ENCODE peak calls at places on chromosomes 7 and 10, in eight cellular contexts. P is HCT116, M is body of pancreas, B is A549, J is breast epithelium, O is heart left ventricle, D is sigmoid colon, A is gastrocnemius medialis. I is an unnamed sample.
A peak's percentile ranks its signal among the peaks of the same experiment; 100 is the strongest.

GRCh38 chr7:148944935-148945934 is 61.1 kb upstream of the EZH2 start:
- DNase-seq in P (no peak), M (no peak), B (no peak), J (no peak), O (no peak), D (no peak), A (peak; percentile 20), I (no peak)

GRCh38 chr10:97771055-97771811 is 566 bp downstream of the SFRP5 start:
- DNase-seq in P (no peak), M (peak; percentile 52), B (peak; percentile 43), J (no peak), O (no peak), D (no peak), A (no peak), I (no peak)

GRCh38 chr7:133955208-133955607 is 171.9 kb upstream of the LRGUK start:
- DNase-seq in P (no peak), M (no peak), B (no peak), J (no peak), O (no peak), D (no peak), A (no peak), I (no peak)

GRCh38 chr7:44470080-44470479 is 20.4 kb downstream of the NUDCD3 start:
- DNase-seq in P (no peak), M (no peak), B (no peak), J (no peak), O (no peak), D (no peak), A (no peak), I (no peak)

GRCh38 chr10:132158810-132159209 is 27.9 kb upstream of the DPYSL4 start:
- DNase-seq in P (no peak), M (no peak), B (no peak), J (no peak), O (no peak), D (no peak), A (no peak), I (no peak)

GRCh38 chr10:28730031-28730778 is 52.9 kb downstream of the BAMBI start:
- DNase-seq in P (no peak), M (no peak), B (no peak), J (no peak), O (no peak), D (no peak), A (no peak), I (no peak)

GRCh38 chr10:17562572-17562971 is 54.6 kb downstream of the HACD1 start:
- DNase-seq in P (no peak), M (no peak), B (no peak), J (no peak), O (no peak), D (no peak), A (peak; percentile 58), I (no peak)

GRCh38 chr7:102872460-102872859 is 40.3 kb upstream of the LRRC17 start:
- DNase-seq in P (no peak), M (no peak), B (peak; percentile 30), J (no peak), O (no peak), D (no peak), A (no peak), I (no peak)

GRCh38 chr10:43985941-43986340 is 337.3 kb upstream of the ZNF32 start:
- DNase-seq in P (no peak), M (no peak), B (no peak), J (no peak), O (no peak), D (no peak), A (no peak), I (no peak)

GRCh38 chr10:47245731-47246350 is 54.2 kb upstream of the GDF10 start:
- DNase-seq in P (no peak), M (no peak), B (no peak), J (no peak), O (no peak), D (peak; percentile 19), A (no peak), I (no peak)

GRCh38 chr7:142918901-142919300 is 14.6 kb downstream of the TRPV5 start:
- DNase-seq in P (no peak), M (no peak), B (no peak), J (no peak), O (no peak), D (no peak), A (no peak), I (no peak)

GRCh38 chr7:18402488-18403183 is 92.9 kb upstream of the HDAC9 start:
- DNase-seq in P (no peak), M (no peak), B (no peak), J (no peak), O (no peak), D (no peak), A (no peak), I (no peak)

GRCh38 chr7:99643464-99643863 is 26.7 kb downstream of the ZSCAN25 start:
- DNase-seq in P (no peak), M (no peak), B (no peak), J (no peak), O (no peak), D (no peak), A (no peak), I (no peak)

GRCh38 chr7:157519246-157519645 is 182.4 kb downstream of the DNAJB6 start:
- DNase-seq in P (no peak), M (no peak), B (no peak), J (peak; percentile 20), O (no peak), D (peak; percentile 41), A (no peak), I (no peak)

GRCh38 chr7:139099181-139099947 is 10.2 kb downstream of the ZC3HAV1 start:
- DNase-seq in P (no peak), M (no peak), B (no peak), J (no peak), O (no peak), D (no peak), A (no peak), I (no peak)

GRCh38 chr7:7183061-7183832 is 903 bp downstream of the C1GALT1 start:
- DNase-seq in P (no peak), M (peak; percentile 78), B (peak; percentile 34), J (peak; percentile 56), O (peak; percentile 59), D (peak; percentile 72), A (no peak), I (peak; percentile 84)

GRCh38 chr10:5832946-5833345 is 19.7 kb upstream of the GDI2 start:
- DNase-seq in P (no peak), M (no peak), B (no peak), J (peak; percentile 70), O (no peak), D (peak; percentile 50), A (no peak), I (no peak)

GRCh38 chr10:100625821-100626220 is 90.1 kb downstream of the HIF1AN start:
- DNase-seq in P (no peak), M (no peak), B (no peak), J (no peak), O (no peak), D (no peak), A (no peak), I (no peak)

GRCh38 chr7:97269741-97270140 is 152.2 kb downstream of the SDHAF3 start:
- DNase-seq in P (no peak), M (no peak), B (no peak), J (no peak), O (no peak), D (no peak), A (no peak), I (no peak)

GRCh38 chr10:86210416-86210815 is 156.2 kb downstream of the GRID1 start:
- DNase-seq in P (no peak), M (no peak), B (no peak), J (no peak), O (peak; percentile 4), D (no peak), A (no peak), I (no peak)

GRCh38 chr10:15263657-15264323 is 95.3 kb upstream of the NMT2 start:
- DNase-seq in P (no peak), M (no peak), B (no peak), J (no peak), O (no peak), D (no peak), A (no peak), I (no peak)

GRCh38 chr10:77391605-77392235 is 245.9 kb downstream of the KCNMA1 start:
- DNase-seq in P (peak; percentile 74), M (peak; percentile 81), B (peak; percentile 74), J (peak; percentile 80), O (peak; percentile 66), D (peak; percentile 92), A (peak; percentile 70), I (no peak)

GRCh38 chr10:1567742-1568495 is 169.4 kb downstream of the ADARB2 start:
- DNase-seq in P (no peak), M (no peak), B (no peak), J (no peak), O (no peak), D (peak; percentile 57), A (no peak), I (no peak)

GRCh38 chr7:5624386-5625365 is 156.8 kb downstream of the RNF216 start:
- DNase-seq in P (no peak), M (no peak), B (no peak), J (no peak), O (no peak), D (no peak), A (no peak), I (no peak)

GRCh38 chr7:39741942-39742623 is 118.7 kb downstream of the RALA start:
- DNase-seq in P (no peak), M (peak; percentile 32), B (peak; percentile 38), J (no peak), O (no peak), D (no peak), A (no peak), I (no peak)

GRCh38 chr7:86326847-86327246 is 316.9 kb upstream of the GRM3 start:
- DNase-seq in P (no peak), M (no peak), B (no peak), J (no peak), O (no peak), D (no peak), A (no peak), I (no peak)

GRCh38 chr10:47334627-47335026 is 12.4 kb downstream of the GDF2 start:
- DNase-seq in P (no peak), M (no peak), B (no peak), J (no peak), O (no peak), D (peak; percentile 20), A (no peak), I (no peak)

GRCh38 chr10:126674741-126675515 is 4.4 kb upstream of the C10orf90 start:
- DNase-seq in P (no peak), M (no peak), B (no peak), J (no peak), O (no peak), D (no peak), A (no peak), I (no peak)
- TF ChIP-seq POLR2A in P (no peak), M (no peak), B (no peak), J (no peak), O (no peak), D (no peak), A (no peak), I (no peak)

GRCh38 chr10:108112218-108112617 is 947.7 kb upstream of the SORCS1 start:
- DNase-seq in P (no peak), M (no peak), B (no peak), J (no peak), O (no peak), D (no peak), A (no peak), I (no peak)
- TF ChIP-seq CTCF in P (peak; percentile 3), M (no peak), B (no peak), J (no peak), O (no peak), D (no peak), A (no peak), I (peak; percentile 43)

GRCh38 chr7:80134536-80135305 is at the start of gene GNAI1:
- DNase-seq in P (peak; percentile 60), M (peak; percentile 81), B (peak; percentile 58), J (no peak), O (peak; percentile 66), D (peak; percentile 84), A (peak; percentile 34), I (peak; percentile 92)
- TF ChIP-seq POLR2A in P (peak; percentile 36), M (peak; percentile 29), B (peak; percentile 77), J (no peak), O (no peak), D (peak; percentile 44), A (peak; percentile 68), I (peak; percentile 77)

GRCh38 chr10:2978111-2978510 is 89.2 kb upstream of the PFKP start:
- DNase-seq in P (peak; percentile 55), M (no peak), B (peak; percentile 62), J (no peak), O (no peak), D (no peak), A (no peak), I (no peak)
- TF ChIP-seq CTCF in P (peak; percentile 39), M (peak; percentile 39), B (peak; percentile 71), J (peak; percentile 38), O (peak; percentile 53), D (no peak), A (no peak), I (peak; percentile 37)

I was measured in right lobe of liver.